ENCODE peak calls at places on chromosomes 12 and 14, in ten cellular contexts. J is activated T-helper 1 cell treated with anti-CD3 and anti-CD28 coated beads, Interleukin-12 subunit alpha, Interleukin-12 subunit beta, Interleukin-2, Interleukin-4 antibody, amounts not matched to agents 30 ng/mL and 10 ng/mL and 1 ng/mL, durations not matched to agents 14 hours and 24 hours and 36 hours; U is activated CD4-positive, alpha-beta T cell treated with anti-CD3 and anti-CD28 coated beads for 1 hour; C is NCI-H2081; L is activated T-cell treated with anti-CD3 and anti-CD28 coated beads for 1 hour; H is activated CD8-positive, alpha-beta memory T cell treated with anti-CD3 and anti-CD28 coated beads for 48 hours; D is CD8-positive, alpha-beta T cell; M is fibroblast of villous mesenchyme; S is activated effector memory CD4-positive, alpha-beta T cell treated with Interleukin-2 at 50 U/mL for 16 hours; W is H4. O is an unnamed sample.

GRCh38 chr12:32661706-32662105 is 17.4 kb upstream of the DNM1L start:
- DNase-seq in H (no peak), J (no peak), L (no peak), S (no peak), W (no peak), D (no peak), U (no peak), C (no peak), M (no peak), O (no peak)

GRCh38 chr12:85575115-85576096 is 260.8 kb downstream of the RASSF9 start:
- DNase-seq in M (peak; percentile 66), D (no peak), L (no peak), W (peak; percentile 54), H (no peak), J (no peak), S (no peak), U (no peak), C (peak; percentile 81), O (peak; percentile 63)

GRCh38 chr14:49483266-49483665 is 102.9 kb downstream of the RPS29 start:
- DNase-seq in U (no peak), H (no peak), M (no peak), S (no peak), C (no peak), D (no peak), J (no peak), L (no peak), W (no peak), O (no peak)

GRCh38 chr12:50314629-50315312 is 31.5 kb upstream of the LIMA1 start:
- DNase-seq in J (no peak), M (peak; percentile 78), W (peak; percentile 48), L (no peak), D (no peak), C (no peak), H (no peak), S (no peak), U (no peak), O (peak; percentile 71)

GRCh38 chr14:94282991-94283723 is 9.9 kb downstream of the SERPINA10 start:
- DNase-seq in M (no peak), D (no peak), H (no peak), S (no peak), U (no peak), W (no peak), L (no peak), J (no peak), C (no peak), O (no peak)

GRCh38 chr14:54490448-54490805 is 1.6 kb upstream of the GMFB start:
- DNase-seq in L (no peak), S (no peak), U (no peak), H (no peak), J (no peak), M (no peak), W (no peak), D (no peak), C (no peak), O (peak; percentile 23)

GRCh38 chr12:12384601-12385321 is 27.9 kb downstream of the BORCS5 start:
- DNase-seq in J (peak; percentile 55), U (no peak), D (peak; percentile 6), S (peak; percentile 8), H (no peak), W (no peak), M (no peak), C (peak; percentile 33), L (no peak), O (no peak)

GRCh38 chr12:64627781-64628180 is 17.5 kb downstream of the RASSF3 start:
- DNase-seq in C (no peak), H (no peak), L (no peak), M (peak; percentile 77), S (no peak), J (no peak), U (no peak), D (no peak), W (no peak), O (peak; percentile 74)

GRCh38 chr12:47987411-47988072 is 16.7 kb downstream of the COL2A1 start:
- DNase-seq in M (no peak), C (no peak), S (no peak), D (no peak), H (no peak), W (no peak), J (no peak), U (no peak), L (no peak), O (no peak)

GRCh38 chr12:30826276-30826675 is 71.5 kb upstream of the CAPRIN2 start:
- DNase-seq in U (no peak), J (no peak), D (no peak), H (no peak), L (no peak), M (no peak), W (no peak), S (no peak), C (no peak), O (no peak)

GRCh38 chr14:90574640-90575131 is 177.9 kb downstream of the CALM1 start:
- DNase-seq in M (no peak), H (no peak), D (no peak), W (no peak), S (no peak), L (no peak), J (no peak), U (no peak), C (peak; percentile 80), O (no peak)

GRCh38 chr14:99757331-99758070 is 35.7 kb upstream of the EML1 start:
- DNase-seq in D (no peak), M (peak; percentile 98), W (peak; percentile 88), L (no peak), H (no peak), S (no peak), J (no peak), U (no peak), C (no peak), O (peak; percentile 97)

GRCh38 chr12:5078423-5078822 is 34.7 kb downstream of the KCNA5 start:
- DNase-seq in U (no peak), L (no peak), W (peak; percentile 30), M (no peak), C (peak; percentile 72), D (no peak), S (no peak), J (no peak), H (no peak), O (no peak)